ENCODE peak calls at places on chromosome 12, in seven cellular contexts. B is ovary, Y is KBM-7, L is neural crest cell, R is NT2/D1, J is HTR-8/SVneo, S is SK-N-MC. E is an unnamed sample.

GRCh38 chr12:3150820-3151590 is 73.8 kb downstream of the TSPAN9 start:
- DNase-seq in R (peak), J (peak), B (no peak), Y (no peak), L (no peak), S (no peak), E (no peak)

GRCh38 chr12:49546481-49546880 is 7.7 kb downstream of the KCNH3 start:
- DNase-seq in R (no peak), S (no peak), L (no peak), B (no peak), J (no peak), Y (no peak), E (no peak)

GRCh38 chr12:30200864-30201263 is 417.1 kb upstream of the TMTC1 start:
- DNase-seq in L (no peak), Y (no peak), B (no peak), J (no peak), R (no peak), S (no peak), E (no peak)

GRCh38 chr12:108828774-108829173 is 28.6 kb downstream of the SSH1 start:
- DNase-seq in Y (no peak), S (no peak), B (no peak), R (no peak), J (no peak), L (no peak), E (no peak)

GRCh38 chr12:52945389-52946232 is 3.3 kb upstream of the KRT18 start:
- DNase-seq in S (no peak), R (peak), Y (no peak), B (no peak), J (peak), L (no peak), E (peak)

GRCh38 chr12:17793854-17794253 is 296.1 kb downstream of the RERGL start:
- DNase-seq in L (no peak), S (no peak), B (no peak), R (no peak), J (no peak), Y (no peak), E (no peak)

GRCh38 chr12:69329669-69330428 is 18.3 kb upstream of the LYZ start:
- DNase-seq in L (no peak), J (no peak), B (no peak), R (no peak), S (no peak), Y (no peak), E (no peak)

GRCh38 chr12:15393995-15394394 is 71.7 kb downstream of the PTPRO start:
- DNase-seq in S (no peak), L (no peak), R (no peak), Y (no peak), B (no peak), J (no peak), E (no peak)

GRCh38 chr12:3551386-3551785 is 60.4 kb downstream of the PRMT8 start:
- DNase-seq in B (peak), R (no peak), J (no peak), Y (no peak), L (no peak), S (no peak), E (no peak)

GRCh38 chr12:132437252-132438138 is 52.5 kb upstream of the FBRSL1 start:
- DNase-seq in R (peak), B (no peak), J (no peak), Y (no peak), S (peak), L (no peak), E (no peak)

E was measured in Caco-2.